ENCODE peak calls at places on chromosomes 12 and 14, in four cellular contexts. E is foreskin fibroblast, V is endothelial cell, I is GM13977. H is an unnamed sample.

GRCh38 chr12:18103624-18104023 is 13.6 kb upstream of the RERGL start:
- DNase-seq in E (no peak), V (no peak), I (no peak), H (no peak)

GRCh38 chr12:4789776-4790175 is 69.6 kb downstream of the GALNT8 start:
- DNase-seq in E (no peak), V (no peak), I (no peak), H (no peak)

GRCh38 chr12:123532808-123533649 is 490 bp downstream of the RILPL1 start:
- DNase-seq in E (peak; percentile 22), V (peak; percentile 58), I (no peak), H (peak; percentile 4)

GRCh38 chr12:107369679-107370078 is 276.3 kb upstream of the CRY1 start:
- DNase-seq in E (no peak), V (no peak), I (no peak), H (no peak)

GRCh38 chr12:55721601-55722213 is 1.5 kb downstream of the RDH5 start:
- DNase-seq in E (no peak), V (no peak), I (no peak), H (no peak)

GRCh38 chr12:45049912-45050318 is 984 bp downstream of the DBX2 start:
- DNase-seq in E (no peak), V (no peak), I (no peak), H (no peak)

GRCh38 chr14:61298834-61299233 is 17.7 kb upstream of the TMEM30B start:
- DNase-seq in E (no peak), V (no peak), I (no peak), H (no peak)

GRCh38 chr12:54418441-54419087 is 502 bp downstream of the ITGA5 start:
- DNase-seq in E (no peak), V (no peak), I (no peak), H (no peak)

GRCh38 chr12:47867496-47867941 is 37.3 kb downstream of the VDR start:
- DNase-seq in E (peak; percentile 85), V (no peak), I (no peak), H (no peak)

GRCh38 chr12:49451468-49452259 is 84.4 kb downstream of the SPATS2 start:
- DNase-seq in E (no peak), V (no peak), I (peak; percentile 77), H (peak; percentile 34)

GRCh38 chr12:41402804-41403203 is 214.7 kb downstream of the PDZRN4 start:
- DNase-seq in E (no peak), V (no peak), I (no peak), H (no peak)

GRCh38 chr14:74977164-74977900 is 21.9 kb upstream of the PGF start:
- DNase-seq in E (no peak), V (no peak), I (no peak), H (no peak)

GRCh38 chr14:55568618-55569017 is 11.4 kb upstream of the KTN1 start:
- DNase-seq in E (no peak), V (no peak), I (no peak), H (no peak)

GRCh38 chr12:88391556-88391955 is 188.7 kb downstream of the KITLG start:
- DNase-seq in E (peak; percentile 81), V (no peak), I (peak; percentile 38), H (no peak)

GRCh38 chr12:12563529-12563928 is 866 bp upstream of the DUSP16 start:
- DNase-seq in E (no peak), V (no peak), I (no peak), H (no peak)

GRCh38 chr14:28652782-28653181 is 113.8 kb upstream of the FOXG1 start:
- DNase-seq in E (peak; percentile 14), V (no peak), I (no peak), H (no peak)

GRCh38 chr14:104820669-104821228 is 19.8 kb downstream of the ZBTB42 start:
- DNase-seq in E (peak; percentile 75), V (peak; percentile 74), I (no peak), H (no peak)
- TF ChIP-seq CTCF in E (peak; percentile 56), V (no peak), I (no peak), H (no peak)

GRCh38 chr14:102498005-102498677 is 11.4 kb downstream of the ANKRD9 start:
- DNase-seq in E (no peak), V (no peak), I (no peak), H (no peak)
- TF ChIP-seq CTCF in E (no peak), V (no peak), I (peak; percentile 26), H (peak; percentile 49)

GRCh38 chr14:58367296-58367695 is 28.4 kb upstream of the TOMM20L start:
- DNase-seq in E (no peak), V (no peak), I (no peak), H (peak; percentile 11)

DNA sequence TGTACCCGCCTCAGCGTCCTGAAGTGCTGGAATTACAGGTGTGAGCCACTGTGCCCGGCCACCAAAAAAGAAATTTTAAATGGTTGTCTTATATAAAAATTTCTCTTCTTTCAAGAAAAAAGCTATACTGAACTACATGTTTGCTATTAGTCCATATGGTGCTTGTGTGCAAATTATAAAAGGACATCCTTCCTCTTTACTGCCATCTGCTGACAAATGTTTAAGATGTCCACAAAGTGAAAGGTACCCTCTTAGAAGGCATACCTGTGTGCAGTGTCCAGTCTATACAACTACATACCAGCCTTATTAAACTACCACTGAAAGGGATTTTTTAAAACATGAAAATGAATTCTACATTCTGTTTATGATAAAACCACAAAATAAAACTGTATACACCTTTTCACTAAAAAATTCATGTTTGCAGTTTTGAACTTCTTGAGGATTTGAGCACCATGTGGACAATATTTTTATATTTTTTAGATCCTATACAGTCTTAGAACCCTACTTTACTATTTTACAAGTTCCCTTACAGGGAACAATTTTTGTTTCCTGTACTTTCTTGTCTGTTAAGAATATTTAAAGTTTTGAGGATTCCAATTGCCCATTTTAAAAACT is 32.8 kb upstream of the TOMM20L start:
- DNase-seq in E (no peak), V (no peak), I (peak; percentile 17), H (peak; percentile 23)
- TF ChIP-seq CTCF in E (peak; percentile 16), V (no peak), I (peak; percentile 41), H (peak; percentile 53)

GRCh38 chr14:72688990-72689677 is 204.8 kb downstream of the DPF3 start:
- DNase-seq in E (no peak), V (no peak), I (no peak), H (no peak)
- TF ChIP-seq CTCF in E (no peak), V (no peak), I (no peak), H (no peak)

DNA sequence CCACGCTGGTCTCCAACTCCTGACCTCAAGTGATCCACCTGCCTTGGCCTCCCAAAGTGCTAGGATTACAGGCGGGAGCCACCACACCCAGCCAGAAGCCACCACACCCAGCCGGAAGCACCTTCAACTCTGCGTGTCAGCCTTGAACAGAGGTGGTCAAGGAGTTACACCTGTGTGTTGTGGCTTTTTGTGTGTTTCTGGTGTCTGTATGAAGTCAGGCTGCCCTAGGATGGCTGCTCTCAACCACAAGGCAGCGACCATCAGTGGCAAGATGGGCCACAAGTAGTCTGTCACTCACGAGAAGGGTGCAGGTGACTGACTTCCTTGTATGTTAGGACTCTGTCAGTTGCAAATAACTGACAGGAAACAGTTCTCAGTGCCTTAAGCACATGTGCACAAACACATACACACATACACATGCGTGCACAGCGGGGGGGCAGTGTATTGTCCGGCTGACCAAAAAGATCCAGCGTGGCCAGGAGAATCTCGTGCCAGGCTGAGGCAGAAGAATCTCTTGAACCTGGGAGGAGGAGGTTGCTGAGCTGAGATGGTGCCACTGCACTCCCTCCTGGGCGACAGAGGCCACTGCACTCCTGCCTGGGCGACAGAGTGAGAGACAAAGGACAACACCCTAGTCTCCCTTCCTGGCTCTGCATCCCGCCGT is 13.5 kb downstream of the P2RX4 start:
- DNase-seq in E (no peak), V (no peak), I (peak; percentile 47), H (no peak)
- TF ChIP-seq CTCF in E (peak; percentile 10), V (no peak), I (peak; percentile 46), H (no peak)